ENCODE peak calls at places on chromosomes 5 and 9, in six cellular contexts. N is HL-60; W is SW 1271; C is stimulated activated CD8-positive, alpha-beta memory T cell treated with anti-CD3 and anti-CD28 coated beads, Interleukin-15, amount 100 ng/mL, for 24 hours; R is stimulated activated CD4-positive, alpha-beta T cell treated with anti-CD3 and anti-CD28 coated beads, Interleukin-12 subunit alpha, Interleukin-12 subunit beta, amount 100 ng/mL, for 48 hours; M is activated CD8-positive, alpha-beta T cell treated with anti-CD3 and anti-CD28 coated beads, Interleukin-2, amount 10 ng/mL, durations not matched to agents 7 days and 5 days. P is an unnamed sample.

GRCh38 chr9:72315510-72316287 is 49.3 kb downstream of the ZFAND5 start:
- DNase-seq in N (no peak), W (no peak), C (no peak), R (no peak), M (no peak), P (no peak)

GRCh38 chr5:135689506-135689905 is 110.7 kb upstream of the CXCL14 start:
- DNase-seq in N (no peak), W (no peak), C (no peak), R (no peak), M (no peak), P (no peak)

GRCh38 chr9:89635816-89636215 is 31.0 kb downstream of the GADD45G start:
- DNase-seq in N (no peak), W (no peak), C (no peak), R (no peak), M (no peak), P (no peak)

GRCh38 chr5:20087299-20087698 is 99.3 kb upstream of the CDH18 start:
- DNase-seq in N (no peak), W (no peak), C (no peak), R (no peak), M (no peak), P (no peak)

GRCh38 chr5:32709789-32710334 is 1.3 kb upstream of the NPR3 start:
- DNase-seq in N (peak), W (peak), C (no peak), R (peak), M (peak), P (peak)

GRCh38 chr5:24381861-24382460 is 262.8 kb downstream of the CDH10 start:
- DNase-seq in N (no peak), W (no peak), C (no peak), R (no peak), M (no peak), P (no peak)

GRCh38 chr5:178551468-178551867 is 38.7 kb downstream of the COL23A1 start:
- DNase-seq in N (no peak), W (no peak), C (no peak), R (no peak), M (no peak), P (no peak)

GRCh38 chr5:108615216-108615615 is 132.5 kb upstream of the FER start:
- DNase-seq in N (no peak), W (no peak), C (no peak), R (no peak), M (no peak), P (no peak)

GRCh38 chr9:117034862-117035261 is 347.8 kb downstream of the TRIM32 start:
- DNase-seq in N (no peak), W (no peak), C (no peak), R (no peak), M (no peak), P (no peak)

GRCh38 chr9:106916491-106917235 is 53.7 kb downstream of the ZNF462 start:
- DNase-seq in N (no peak), W (peak), C (no peak), R (no peak), M (no peak), P (no peak)

GRCh38 chr5:93755716-93756115 is 14.3 kb upstream of the POU5F2 start:
- DNase-seq in N (no peak), W (no peak), C (no peak), R (no peak), M (no peak), P (no peak)

GRCh38 chr5:56620903-56621680 is 194.3 kb upstream of the MAP3K1 start:
- DNase-seq in N (no peak), W (no peak), C (no peak), R (no peak), M (no peak), P (no peak)

GRCh38 chr9:97502222-97502983 is 937 bp downstream of the TMOD1 start:
- DNase-seq in N (no peak), W (no peak), C (no peak), R (no peak), M (peak), P (no peak)

GRCh38 chr5:119808024-119808423 is 178.7 kb downstream of the FAM170A start:
- DNase-seq in N (no peak), W (no peak), C (no peak), R (no peak), M (no peak), P (no peak)

GRCh38 chr5:10479226-10479721 is 37.6 kb downstream of the ROPN1L start:
- DNase-seq in N (no peak), W (no peak), C (no peak), R (no peak), M (no peak), P (no peak)

GRCh38 chr5:32536246-32536645 is 49.1 kb upstream of the SUB1 start:
- DNase-seq in N (no peak), W (no peak), C (no peak), R (no peak), M (no peak), P (no peak)

GRCh38 chr9:133117271-133118178 is 3.5 kb downstream of the RALGDS start:
- DNase-seq in N (peak), W (no peak), C (no peak), R (no peak), M (no peak), P (no peak)

GRCh38 chr9:14270358-14271077 is 43.4 kb downstream of the NFIB start:
- DNase-seq in N (no peak), W (no peak), C (no peak), R (no peak), M (no peak), P (no peak)

GRCh38 chr5:52878671-52879070 is 91.0 kb downstream of the ITGA1 start:
- DNase-seq in N (no peak), W (no peak), C (no peak), R (no peak), M (no peak), P (no peak)

GRCh38 chr9:91820949-91821880 is 128.8 kb downstream of the ROR2 start:
- DNase-seq in N (peak), W (no peak), C (no peak), R (no peak), M (no peak), P (no peak)

GRCh38 chr9:89778100-89779085 is 173.6 kb downstream of the GADD45G start:
- DNase-seq in N (no peak), W (no peak), C (no peak), R (no peak), M (no peak), P (no peak)

GRCh38 chr9:19232117-19232829 is 1.8 kb downstream of the DENND4C start:
- DNase-seq in N (no peak), W (no peak), C (no peak), R (no peak), M (no peak), P (no peak)

GRCh38 chr9:135341612-135342169 is 137.9 kb upstream of the PPP1R26 start:
- DNase-seq in N (no peak), W (no peak), C (no peak), R (no peak), M (no peak), P (no peak)

GRCh38 chr5:145829708-145830361 is 5.3 kb downstream of the PRELID2 start:
- DNase-seq in N (no peak), W (no peak), C (no peak), R (no peak), M (no peak), P (no peak)

GRCh38 chr5:57662991-57663390 is 180.4 kb upstream of the ACTBL2 start:
- DNase-seq in N (no peak), W (no peak), C (no peak), R (no peak), M (no peak), P (no peak)

GRCh38 chr5:137888875-137889759 is at the start of gene PKD2L2:
- DNase-seq in N (no peak), W (peak), C (peak), R (peak), M (peak), P (peak)

GRCh38 chr9:107049046-107049824 is 186.3 kb downstream of the ZNF462 start:
- DNase-seq in N (no peak), W (no peak), C (no peak), R (no peak), M (no peak), P (no peak)

GRCh38 chr9:106993603-106994002 is 130.6 kb downstream of the ZNF462 start:
- DNase-seq in N (no peak), W (no peak), C (no peak), R (no peak), M (no peak), P (no peak)

GRCh38 chr5:172788771-172789686 is 18.0 kb upstream of the DUSP1 start:
- DNase-seq in N (no peak), W (no peak), C (no peak), R (no peak), M (no peak), P (no peak)